ENCODE peak calls at places on chromosome 9, in four cellular contexts. A, Y, P and J are unnamed samples.

GRCh38 chr9:693460-694390 is 147.8 kb upstream of the DMRT1 start:
- DNase-seq in A (peak), Y (no peak), P (no peak), J (peak)

GRCh38 chr9:8600914-8601680 is 801.5 kb upstream of the DMAC1 start:
- DNase-seq in A (no peak), Y (peak), P (no peak), J (no peak)

GRCh38 chr9:128607642-128608350 is 48.9 kb downstream of the DYNC2I2 start:
- DNase-seq in A (peak), Y (peak), P (peak), J (peak)

GRCh38 chr9:16515207-16515606 is 355.3 kb downstream of the BNC2 start:
- DNase-seq in A (peak), Y (no peak), P (no peak), J (no peak)

GRCh38 chr9:117744856-117745389 is 40.7 kb downstream of the TLR4 start:
- DNase-seq in A (no peak), Y (no peak), P (no peak), J (no peak)

GRCh38 chr9:133257398-133258053 is 17.5 kb downstream of the ABO start:
- DNase-seq in A (no peak), Y (no peak), P (no peak), J (no peak)

GRCh38 chr9:106420511-106420944 is 442.4 kb upstream of the ZNF462 start:
- DNase-seq in A (no peak), Y (peak), P (peak), J (no peak)

GRCh38 chr9:128203842-128204551 is 818 bp downstream of the DNM1 start:
- DNase-seq in A (peak), Y (no peak), P (peak), J (peak)

GRCh38 chr9:76456202-76456926 is 2.6 kb upstream of the GCNT1 start:
- DNase-seq in A (no peak), Y (peak), P (peak), J (no peak)

GRCh38 chr9:31347082-31347617 is 1037.3 kb upstream of the ACO1 start:
- DNase-seq in A (no peak), Y (peak), P (no peak), J (no peak)

GRCh38 chr9:92716557-92716956 is 46.6 kb upstream of the IPPK start:
- DNase-seq in A (peak), Y (peak), P (peak), J (peak)

GRCh38 chr9:116860509-116861120 is 173.5 kb downstream of the TRIM32 start:
- DNase-seq in A (peak), Y (peak), P (peak), J (peak)

GRCh38 chr9:7996558-7996957 is 197.0 kb upstream of the DMAC1 start:
- DNase-seq in A (no peak), Y (no peak), P (no peak), J (no peak)